ENCODE peak calls at places on chromosomes 5 and 9, in seven cellular contexts. R is activated CD4-positive, CD25-positive, alpha-beta regulatory T cell; Z is H7; F is left lung; V is stimulated activated naive CD8-positive, alpha-beta T cell treated with anti-CD3 and anti-CD28 coated beads, Interleukin-15, Interleukin-2, amounts not matched to agents 100 U/mL and 50 U/mL, for 24 hours; W is neuronal stem cell; B is fibroblast of gingiva. D is an unnamed sample.

GRCh38 chr5:59007460-59008063 is 424.7 kb downstream of the RAB3C start:
- DNase-seq in B (no peak), V (no peak), R (no peak), Z (peak), W (no peak), F (no peak), D (peak)

GRCh38 chr5:151093476-151093889 is 12.6 kb upstream of the TNIP1 start:
- DNase-seq in V (no peak), F (no peak), R (no peak), B (peak), Z (no peak), W (no peak), D (no peak)

GRCh38 chr5:129988453-129988852 is 84.2 kb downstream of the CHSY3 start:
- DNase-seq in Z (no peak), W (no peak), V (no peak), R (no peak), F (no peak), B (no peak), D (no peak)

GRCh38 chr9:109349431-109349846 is 28.6 kb upstream of the EPB41L4B start:
- DNase-seq in V (no peak), R (no peak), F (no peak), Z (no peak), B (peak), W (no peak), D (no peak)

GRCh38 chr5:132526290-132526973 is 16.9 kb downstream of the IL5 start:
- DNase-seq in Z (peak), F (no peak), W (peak), B (peak), V (peak), R (no peak), D (peak)

GRCh38 chr9:2241461-2241874 is 226.3 kb downstream of the SMARCA2 start:
- DNase-seq in R (no peak), F (no peak), V (no peak), B (peak), Z (peak), W (peak), D (peak)

GRCh38 chr5:136016945-136017530 is 11.8 kb upstream of the TGFBI start:
- DNase-seq in F (no peak), R (no peak), V (peak), Z (no peak), B (peak), W (no peak), D (no peak)

GRCh38 chr5:32042571-32042970 is 131.5 kb downstream of the GOLPH3 start:
- DNase-seq in R (no peak), Z (no peak), W (no peak), F (no peak), B (no peak), V (no peak), D (no peak)

GRCh38 chr9:76302947-76303550 is 91.2 kb downstream of the RFK start:
- DNase-seq in Z (peak), W (peak), B (peak), F (no peak), R (no peak), V (peak), D (peak)

GRCh38 chr5:173963107-173963506 is 25.9 kb upstream of the C5orf47 start:
- DNase-seq in F (no peak), Z (peak), V (no peak), W (no peak), B (peak), R (no peak), D (no peak)

GRCh38 chr5:138660051-138660572 is 84.9 kb upstream of the HSPA9 start:
- DNase-seq in B (no peak), V (no peak), R (no peak), Z (no peak), W (no peak), F (no peak), D (no peak)

GRCh38 chr9:36690769-36691168 is 118.1 kb downstream of the MELK start:
- DNase-seq in W (no peak), V (no peak), Z (no peak), F (no peak), R (no peak), B (no peak), D (no peak)

GRCh38 chr5:150497274-150497988 is 10.5 kb upstream of the NDST1 start:
- DNase-seq in Z (no peak), W (no peak), B (peak), V (no peak), R (no peak), F (no peak), D (peak)

GRCh38 chr5:1652873-1653707 is 129.3 kb upstream of the LPCAT1 start:
- DNase-seq in Z (peak), W (no peak), V (no peak), R (no peak), B (no peak), F (no peak), D (no peak)

GRCh38 chr9:34374905-34375552 is 1.7 kb downstream of the MYORG start:
- DNase-seq in F (no peak), W (no peak), Z (peak), R (no peak), V (no peak), B (no peak), D (no peak)

GRCh38 chr5:33892419-33893151 is 795 bp upstream of the ADAMTS12 start:
- DNase-seq in V (no peak), W (peak), Z (peak), F (no peak), R (no peak), B (peak), D (no peak)

GRCh38 chr9:113664176-113664875 is 200.8 kb downstream of the RGS3 start:
- DNase-seq in W (no peak), F (no peak), R (no peak), B (no peak), Z (peak), V (no peak), D (no peak)

GRCh38 chr5:151047814-151048425 is 27.5 kb downstream of the GPX3 start:
- DNase-seq in B (no peak), Z (peak), W (no peak), F (no peak), V (peak), R (no peak), D (peak)

GRCh38 chr5:68932830-68933434 is 160.9 kb upstream of the SLC30A5 start:
- DNase-seq in B (no peak), V (peak), R (no peak), Z (no peak), F (no peak), W (peak), D (peak)

GRCh38 chr5:160020969-160021368 is 12.0 kb downstream of the TTC1 start:
- DNase-seq in R (no peak), F (no peak), V (no peak), Z (no peak), B (no peak), W (no peak), D (no peak)

GRCh38 chr9:116476002-116476401 is 211.1 kb upstream of the TRIM32 start:
- DNase-seq in R (no peak), B (no peak), W (no peak), Z (no peak), V (no peak), F (no peak), D (no peak)

GRCh38 chr9:131447148-131447547 is 53.3 kb downstream of the PRRC2B start:
- DNase-seq in R (no peak), V (no peak), B (no peak), Z (no peak), F (no peak), W (no peak), D (no peak)

GRCh38 chr5:173791878-173792277 is 96.3 kb upstream of the CPEB4 start:
- DNase-seq in V (no peak), W (no peak), Z (no peak), R (no peak), B (no peak), F (no peak), D (no peak)

GRCh38 chr9:15510789-15511575 is at the start of gene PSIP1:
- DNase-seq in V (peak), W (peak), Z (peak), B (peak), R (peak), F (peak), D (peak)

GRCh38 chr9:4894076-4894475 is 91.0 kb upstream of the JAK2 start:
- DNase-seq in F (no peak), V (no peak), B (peak), Z (no peak), W (no peak), R (no peak), D (no peak)

GRCh38 chr9:87157366-87158031 is 210.2 kb upstream of the GAS1 start:
- DNase-seq in Z (no peak), R (no peak), F (no peak), W (no peak), V (no peak), B (peak), D (no peak)

GRCh38 chr5:112960316-112960715 is 16.3 kb upstream of the DCP2 start:
- DNase-seq in W (no peak), V (no peak), R (no peak), F (no peak), Z (no peak), B (no peak), D (no peak)